ENCODE peak calls at places on chromosomes 7 and 10, in seven cellular contexts. A, P, N, W, Q, R and T are unnamed samples.

GRCh38 chr10:72309290-72310240 is 35.8 kb downstream of the DDIT4 start:
- DNase-seq in A (peak), P (peak), N (no peak), W (no peak), Q (peak), R (no peak), T (no peak)

GRCh38 chr7:104981671-104982036 is 32.4 kb upstream of the KMT2E start:
- DNase-seq in A (no peak), P (no peak), N (no peak), W (no peak), Q (no peak), R (no peak), T (no peak)

GRCh38 chr10:43708256-43708655 is 59.6 kb upstream of the ZNF32 start:
- DNase-seq in A (no peak), P (no peak), N (no peak), W (no peak), Q (no peak), R (no peak), T (no peak)

GRCh38 chr10:133133471-133134231 is 26.4 kb upstream of the KNDC1 start:
- DNase-seq in A (no peak), P (no peak), N (peak), W (no peak), Q (no peak), R (peak), T (no peak)

GRCh38 chr10:124722812-124723783 is 21.1 kb downstream of the FAM53B start:
- DNase-seq in A (peak), P (no peak), N (no peak), W (no peak), Q (no peak), R (no peak), T (no peak)

GRCh38 chr7:151251926-151252835 is 3.7 kb upstream of the SMARCD3 start:
- DNase-seq in A (peak), P (peak), N (peak), W (peak), Q (peak), R (peak), T (peak)

GRCh38 chr7:47153076-47153475 is 428.8 kb downstream of the TNS3 start:
- DNase-seq in A (no peak), P (peak), N (no peak), W (peak), Q (no peak), R (peak), T (peak)

GRCh38 chr10:124436191-124436638 is 13.6 kb downstream of the NKX1-2 start:
- DNase-seq in A (no peak), P (no peak), N (no peak), W (no peak), Q (no peak), R (no peak), T (no peak)

GRCh38 chr10:134743-135600 is at the start of gene ZMYND11:
- DNase-seq in A (peak), P (peak), N (peak), W (peak), Q (peak), R (peak), T (peak)

GRCh38 chr10:35326466-35327235 is 9.7 kb upstream of the CCNY start:
- DNase-seq in A (no peak), P (no peak), N (no peak), W (no peak), Q (no peak), R (no peak), T (no peak)

GRCh38 chr7:53504914-53505313 is 469.5 kb downstream of the POM121L12 start:
- DNase-seq in A (no peak), P (no peak), N (no peak), W (no peak), Q (no peak), R (no peak), T (no peak)

GRCh38 chr10:46293832-46294640 is 7.2 kb downstream of the ANTXRL start:
- DNase-seq in A (no peak), P (no peak), N (no peak), W (no peak), Q (no peak), R (peak), T (peak)

GRCh38 chr7:25776737-25777109 is 375.3 kb upstream of the NFE2L3 start:
- DNase-seq in A (no peak), P (no peak), N (no peak), W (no peak), Q (no peak), R (no peak), T (no peak)

GRCh38 chr7:85074016-85074415 is 112.8 kb downstream of the SEMA3D start:
- DNase-seq in A (no peak), P (no peak), N (no peak), W (no peak), Q (no peak), R (no peak), T (peak)

GRCh38 chr7:142060936-142061335 is 50.6 kb upstream of the MGAM2 start:
- DNase-seq in A (no peak), P (no peak), N (no peak), W (no peak), Q (no peak), R (no peak), T (no peak)

GRCh38 chr7:47413526-47414341 is 168.2 kb downstream of the TNS3 start:
- DNase-seq in A (no peak), P (no peak), N (no peak), W (no peak), Q (no peak), R (no peak), T (no peak)

GRCh38 chr10:103829838-103830465 is 25.4 kb downstream of the SH3PXD2A start:
- DNase-seq in A (no peak), P (peak), N (no peak), W (peak), Q (no peak), R (no peak), T (no peak)

GRCh38 chr10:52322941-52323340 is 8.9 kb downstream of the DKK1 start:
- DNase-seq in A (no peak), P (no peak), N (no peak), W (no peak), Q (no peak), R (no peak), T (no peak)